ENCODE peak calls at places on chromosomes 4 and X, in four cellular contexts. J, A, V and H are unnamed samples.

GRCh38 chr4:169410839-169411770 is 140.3 kb upstream of the SH3RF1 start:
- DNase-seq in V (peak), A (no peak), J (peak), H (no peak)

GRCh38 chrX:101485212-101486064 is at the start of gene ARMCX4:
- DNase-seq in J (peak), A (peak), V (peak), H (peak)

GRCh38 chr4:179225594-179225993 is 1783.4 kb upstream of the AGA start:
- DNase-seq in J (peak), V (no peak), A (no peak), H (peak)

GRCh38 chrX:7019555-7019954 is 128.0 kb upstream of the STS start:
- DNase-seq in J (no peak), V (no peak), A (no peak), H (no peak)

GRCh38 chr4:1116837-1117236 is 3.5 kb upstream of the RNF212 start:
- DNase-seq in V (no peak), A (no peak), J (no peak), H (no peak)

GRCh38 chr4:165079476-165079875 is 25.8 kb downstream of the TRIM75 start:
- DNase-seq in J (peak), V (no peak), A (peak), H (no peak)

GRCh38 chrX:28058906-28059305 is 77.7 kb upstream of the DCAF8L1 start:
- DNase-seq in V (no peak), A (no peak), J (peak), H (no peak)

GRCh38 chr4:30881985-30882384 is 161.8 kb downstream of the PCDH7 start:
- DNase-seq in J (no peak), A (no peak), V (no peak), H (no peak)

GRCh38 chr4:168694669-168695068 is 197.8 kb downstream of the PALLD start:
- DNase-seq in J (peak), A (no peak), V (peak), H (no peak)

GRCh38 chr4:2408401-2408958 is 10.0 kb downstream of the ZFYVE28 start:
- DNase-seq in V (no peak), J (no peak), A (no peak), H (no peak)

GRCh38 chrX:45900751-45901150 is 644.5 kb downstream of the ZNF674 start:
- DNase-seq in V (peak), J (no peak), A (no peak), H (no peak)